ENCODE peak calls at places on chromosomes 7 and 10, in five cellular contexts. G is heart left ventricle, L is body of pancreas, U is transverse colon, F is Peyer's patch. M is an unnamed sample.

GRCh38 chr7:26151953-26152781 is at the start of gene NFE2L3:
- DNase-seq in G (peak; percentile 78), L (peak; percentile 90), U (peak; percentile 92), F (peak; percentile 95), M (peak; percentile 47)

GRCh38 chr10:126906704-126907422 is 1.6 kb downstream of the DOCK1 start:
- DNase-seq in G (no peak), L (no peak), U (no peak), F (peak; percentile 4), M (no peak)

GRCh38 chr7:81767883-81768282 is 2.0 kb downstream of the HGF start:
- DNase-seq in G (no peak), L (no peak), U (no peak), F (no peak), M (no peak)

GRCh38 chr10:106971411-106971831 is 193.1 kb downstream of the SORCS1 start:
- DNase-seq in G (no peak), L (no peak), U (no peak), F (no peak), M (no peak)

GRCh38 chr7:13259908-13260307 is 572.5 kb downstream of the ARL4A start:
- DNase-seq in G (no peak), L (no peak), U (no peak), F (no peak), M (no peak)

GRCh38 chr10:46292573-46293023 is 5.8 kb downstream of the ANTXRL start:
- DNase-seq in G (peak; percentile 10), L (no peak), U (peak; percentile 3), F (peak; percentile 23), M (no peak)

GRCh38 chr10:130686680-130687300 is 550.6 kb downstream of the GLRX3 start:
- DNase-seq in G (no peak), L (peak; percentile 44), U (no peak), F (no peak), M (no peak)

GRCh38 chr7:135434047-135434446 is 75.9 kb downstream of the CNOT4 start:
- DNase-seq in G (no peak), L (no peak), U (no peak), F (no peak), M (no peak)

GRCh38 chr7:69739182-69739581 is 140.9 kb downstream of the AUTS2 start:
- DNase-seq in G (no peak), L (peak; percentile 15), U (no peak), F (no peak), M (no peak)

DNA sequence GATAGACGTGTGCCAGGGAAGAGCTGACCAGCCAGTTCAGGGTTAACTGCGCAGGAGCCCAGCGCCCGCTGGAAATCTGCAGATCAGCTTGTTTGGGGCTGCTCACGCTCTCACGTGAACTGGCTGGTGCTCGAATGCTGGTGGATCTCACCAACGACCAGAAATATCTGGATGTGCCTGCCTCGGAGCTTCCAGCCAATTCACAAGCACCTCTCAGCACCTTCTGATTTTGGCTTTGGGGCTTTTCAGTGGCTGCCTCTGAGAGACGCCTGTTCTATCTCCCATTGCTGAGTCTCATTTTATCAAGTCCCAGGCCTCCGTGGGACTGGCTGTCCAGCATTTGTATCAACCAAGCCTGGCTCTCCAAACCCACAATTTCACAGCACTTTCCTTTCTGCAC is 131.9 kb upstream of the BTBD16 start:
- DNase-seq in G (peak; percentile 88), L (no peak), U (no peak), F (no peak), M (no peak)
- TF ChIP-seq POLR2A in G (no peak), L (no peak), U (no peak), F (no peak), M (no peak)

GRCh38 chr10:42755591-42756093 is 27.0 kb upstream of the BMS1 start:
- DNase-seq in G (no peak), L (no peak), U (no peak), F (no peak), M (no peak)
- H3K27me3 ChIP-seq in G (peaks cover 23% of the 10 kb centered on the region), L (no peaks in the 10 kb centered on the region), U (peaks cover 48% of the 10 kb centered on the region), F (peaks cover 21% of the 10 kb centered on the region), M (no peaks in the 10 kb centered on the region)

DNA sequence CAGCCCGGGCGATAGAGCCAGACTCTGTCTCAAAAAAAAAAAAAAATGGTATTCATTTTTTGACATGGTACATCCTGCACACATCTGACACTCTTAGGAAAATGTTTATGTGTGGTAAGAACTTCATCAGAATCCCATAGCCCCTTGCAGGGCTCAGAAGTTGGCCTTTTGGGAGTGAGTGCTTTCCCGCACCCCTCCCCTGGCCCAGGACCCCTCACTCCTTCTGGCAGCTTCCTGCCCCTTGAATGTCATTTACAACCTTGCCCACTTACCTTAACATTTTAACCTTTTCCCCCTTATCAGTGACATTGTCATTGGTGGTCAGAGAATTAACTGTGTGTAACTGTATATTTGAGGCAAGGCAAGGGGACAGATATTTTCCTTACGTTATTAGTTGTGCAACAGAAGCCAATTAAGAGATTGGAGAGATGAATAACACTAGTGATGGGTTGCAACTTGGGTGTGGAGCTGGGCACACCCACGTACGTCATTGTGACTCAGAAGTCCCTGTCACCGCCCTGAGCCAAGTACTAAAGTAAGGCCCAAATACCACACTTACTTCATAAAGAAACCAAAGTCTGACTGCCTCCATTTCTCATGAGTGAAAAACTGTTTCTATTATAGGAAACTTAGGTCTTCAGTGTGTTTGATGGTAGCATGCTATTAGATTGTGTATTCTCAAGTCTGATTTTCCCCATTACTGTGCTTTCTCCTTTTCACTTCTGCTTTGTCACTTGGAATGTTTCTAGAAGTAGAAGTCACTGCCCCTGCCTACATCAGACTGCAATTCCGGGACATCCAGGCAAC is 31.6 kb downstream of the OGDH start:
- DNase-seq in G (peak; percentile 54), L (peak; percentile 57), U (peak; percentile 77), F (peak; percentile 91), M (no peak)
- H3K4me1 ChIP-seq in G (peaks cover 51% of the 10 kb centered on the region), L (peaks cover 67% of the 10 kb centered on the region), U (peaks cover 78% of the 10 kb centered on the region), F (peaks cover 19% of the 10 kb centered on the region), M (peaks cover 18% of the 10 kb centered on the region)

GRCh38 chr10:97686301-97686961 is 610 bp downstream of the AVPI1 start:
- DNase-seq in G (no peak), L (no peak), U (no peak), F (no peak), M (no peak)

GRCh38 chr10:97690138-97690537 is 3.1 kb upstream of the AVPI1 start:
- DNase-seq in G (no peak), L (no peak), U (no peak), F (no peak), M (no peak)

GRCh38 chr10:97687785-97688781 is 1.0 kb upstream of the AVPI1 start:
- DNase-seq in G (no peak), L (peak; percentile 49), U (no peak), F (no peak), M (peak; percentile 50)

GRCh38 chr10:97686962-97687784 is at the start of gene AVPI1:
- DNase-seq in G (peak; percentile 98), L (peak; percentile 99), U (peak; percentile 99), F (peak; percentile 99), M (peak; percentile 98)

DNA sequence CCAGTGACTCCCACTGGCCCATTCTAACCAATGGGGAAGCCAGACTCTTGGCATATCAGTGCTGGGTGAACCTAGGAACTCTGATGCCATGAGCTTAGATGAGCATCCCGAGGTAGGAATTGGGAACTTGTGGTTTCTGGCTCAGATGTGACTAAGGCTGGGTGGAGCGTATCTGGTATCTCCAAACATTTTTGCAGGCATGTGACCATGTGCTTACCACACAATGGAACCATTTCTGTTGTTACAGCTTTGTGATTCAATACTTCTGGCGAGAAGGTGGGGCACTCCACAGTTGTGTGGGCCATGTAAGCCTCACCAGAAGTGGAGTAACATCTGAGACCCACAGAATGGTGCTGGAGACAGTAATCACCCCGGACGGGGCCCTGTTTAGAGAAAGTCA is 2.6 kb upstream of the AVPI1 start:
- DNase-seq in G (no peak), L (peak; percentile 67), U (no peak), F (no peak), M (no peak)
- TF ChIP-seq POLR2A in G (no peak), L (no peak), U (no peak), F (no peak), M (no peak)

DNA sequence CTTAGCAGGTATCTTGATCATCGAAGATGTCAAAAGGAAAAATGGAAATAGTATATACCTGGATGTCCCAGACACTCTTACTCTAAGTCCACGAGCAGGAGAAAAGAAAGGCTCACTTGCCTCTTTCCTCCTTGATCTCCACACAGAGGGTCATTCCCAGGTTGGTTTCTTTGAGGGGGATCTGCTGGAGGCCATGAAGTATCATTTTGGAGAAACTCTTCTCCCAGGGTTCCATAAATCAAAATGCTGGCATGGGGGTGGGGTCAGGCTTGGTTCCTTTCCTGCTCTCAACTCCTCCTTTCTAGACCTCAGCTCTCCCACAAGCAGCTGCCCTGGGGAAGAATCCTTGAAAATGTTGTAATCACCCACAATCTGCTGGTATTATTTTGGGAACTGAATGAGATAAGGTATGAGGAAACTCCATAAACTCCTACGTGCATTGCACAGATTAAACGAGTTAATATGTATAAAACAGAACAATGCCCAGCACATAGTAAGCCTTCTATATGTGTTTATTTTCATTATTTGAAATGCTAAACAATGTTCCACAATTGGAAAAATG is 54.4 kb downstream of the PRKCQ start:
- DNase-seq in G (no peak), L (no peak), U (no peak), F (no peak), M (no peak)
- H3K27me3 ChIP-seq in G (no peaks in the 10 kb centered on the region), L (no peaks in the 10 kb centered on the region), U (no peaks in the 10 kb centered on the region), F (no peaks in the 10 kb centered on the region), M (no peaks in the 10 kb centered on the region)

GRCh38 chr10:72254891-72255568 is 18.7 kb upstream of the DDIT4 start:
- DNase-seq in G (peak; percentile 94), L (peak; percentile 96), U (peak; percentile 89), F (peak; percentile 94), M (peak; percentile 92)

GRCh38 chr10:72251635-72252034 is 22.1 kb upstream of the DDIT4 start:
- DNase-seq in G (no peak), L (no peak), U (no peak), F (no peak), M (no peak)

GRCh38 chr10:72253002-72253401 is 20.7 kb upstream of the DDIT4 start:
- DNase-seq in G (no peak), L (no peak), U (no peak), F (no peak), M (no peak)

GRCh38 chr10:72248477-72249151 is 25.1 kb upstream of the DDIT4 start:
- DNase-seq in G (peak; percentile 88), L (peak; percentile 95), U (peak; percentile 90), F (peak; percentile 96), M (peak; percentile 76)

DNA sequence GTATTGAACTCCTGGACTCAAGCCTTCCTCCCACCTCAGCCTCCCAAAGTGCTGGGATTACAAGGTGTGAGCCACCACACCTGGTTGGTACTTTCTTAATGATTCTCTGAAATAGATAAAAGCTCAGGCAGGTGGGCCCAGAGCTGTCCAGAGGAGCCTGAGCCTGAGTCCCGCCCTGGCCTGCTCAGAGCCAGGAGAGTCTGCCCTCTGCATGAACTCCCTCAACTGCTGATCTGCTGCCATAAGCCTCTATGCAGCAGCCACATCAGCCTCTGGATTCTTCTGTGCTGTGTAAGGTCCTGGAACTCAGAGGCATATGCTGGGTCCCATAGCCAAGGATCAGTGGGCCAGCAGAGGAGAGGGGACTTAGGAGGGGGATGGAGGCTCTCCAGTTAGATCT is 23.1 kb upstream of the DDIT4 start:
- DNase-seq in G (peak; percentile 70), L (peak; percentile 60), U (peak; percentile 38), F (peak; percentile 64), M (peak; percentile 51)
- H3K4me1 ChIP-seq in G (peaks cover 75% of the 10 kb centered on the region), L (peaks cover 86% of the 10 kb centered on the region), U (peaks cover 92% of the 10 kb centered on the region), F (peaks cover 7% of the 10 kb centered on the region), M (peaks cover 49% of the 10 kb centered on the region)

DNA sequence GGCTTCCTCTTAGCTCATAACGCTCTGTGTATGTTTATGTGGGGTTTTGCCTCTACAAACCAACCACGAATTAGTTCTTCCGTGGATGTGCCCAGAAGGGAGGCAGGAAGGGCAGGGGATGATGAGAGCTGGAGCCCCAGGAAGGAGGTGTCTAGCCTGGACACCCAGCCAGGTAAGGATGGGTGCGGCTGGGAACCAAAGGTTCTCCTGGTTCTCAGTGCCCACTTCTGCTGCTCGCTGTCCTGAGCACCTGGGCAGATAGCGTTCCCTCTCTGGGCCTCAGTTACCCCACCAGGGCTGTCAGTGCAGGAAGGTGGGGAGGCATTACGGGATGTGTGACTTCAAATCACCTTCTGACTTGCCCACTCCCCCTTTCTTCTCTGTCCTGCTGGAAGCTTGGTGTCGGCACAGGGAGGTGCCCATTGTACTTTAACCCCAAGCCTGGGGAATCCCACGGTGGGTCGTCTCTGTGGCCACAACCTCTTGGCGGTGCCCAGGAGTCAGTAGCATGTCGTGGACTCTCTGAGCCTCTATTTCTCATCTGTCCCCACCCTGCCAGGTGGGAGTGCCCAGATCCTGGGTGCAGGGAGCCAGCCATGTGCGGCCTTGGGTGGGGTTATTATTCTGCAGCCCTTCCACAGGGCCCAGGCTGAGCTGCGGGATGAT is 18.7 kb upstream of the PCBD1 start:
- DNase-seq in G (no peak), L (no peak), U (peak; percentile 23), F (peak; percentile 59), M (peak; percentile 7)
- TF ChIP-seq POLR2A in G (no peak), L (no peak), U (no peak), F (no peak), M (no peak)